ENCODE peak calls at places on chromosomes 2 and 18, in seven cellular contexts. One of them, this sample, is unnamed.

GRCh38 chr2:107358362-107358761 is 468.3 kb upstream of the RGPD4 start:
- DNase-seq in psoas muscle: no peak
- DNase-seq in H1: no peak
- DNase-seq in GM20000: no peak
- DNase-seq in lower leg skin: no peak
- DNase-seq in neural progenitor cell: no peak
- DNase-seq in astrocyte: no peak
- DNase-seq in this sample: no peak

GRCh38 chr2:197813093-197813787 is 8.8 kb downstream of the PLCL1 start:
- DNase-seq in psoas muscle: no peak
- DNase-seq in H1: no peak
- DNase-seq in GM20000: peak
- DNase-seq in lower leg skin: no peak
- DNase-seq in neural progenitor cell: no peak
- DNase-seq in astrocyte: peak
- DNase-seq in this sample: no peak

GRCh38 chr2:66109419-66109818 is 325.5 kb upstream of the MEIS1 start:
- DNase-seq in psoas muscle: no peak
- DNase-seq in H1: no peak
- DNase-seq in GM20000: no peak
- DNase-seq in lower leg skin: no peak
- DNase-seq in neural progenitor cell: no peak
- DNase-seq in astrocyte: no peak
- DNase-seq in this sample: no peak

GRCh38 chr2:22110244-22110651 is 986.5 kb downstream of the TDRD15 start:
- DNase-seq in psoas muscle: no peak
- DNase-seq in H1: no peak
- DNase-seq in GM20000: no peak
- DNase-seq in lower leg skin: no peak
- DNase-seq in neural progenitor cell: peak
- DNase-seq in astrocyte: no peak
- DNase-seq in this sample: no peak

GRCh38 chr2:205965707-205966106 is 120.3 kb downstream of the INO80D start:
- DNase-seq in psoas muscle: no peak
- DNase-seq in H1: no peak
- DNase-seq in GM20000: no peak
- DNase-seq in lower leg skin: no peak
- DNase-seq in neural progenitor cell: no peak
- DNase-seq in astrocyte: no peak
- DNase-seq in this sample: no peak

GRCh38 chr2:108640731-108641130 is 78.6 kb upstream of the RANBP2 start:
- DNase-seq in psoas muscle: no peak
- DNase-seq in H1: no peak
- DNase-seq in GM20000: no peak
- DNase-seq in lower leg skin: no peak
- DNase-seq in neural progenitor cell: no peak
- DNase-seq in astrocyte: peak
- DNase-seq in this sample: no peak

GRCh38 chr2:31736695-31737454 is 156.1 kb upstream of the SRD5A2 start:
- DNase-seq in psoas muscle: no peak
- DNase-seq in H1: no peak
- DNase-seq in GM20000: no peak
- DNase-seq in lower leg skin: no peak
- DNase-seq in neural progenitor cell: no peak
- DNase-seq in astrocyte: no peak
- DNase-seq in this sample: no peak

GRCh38 chr2:121489284-121489683 is 41.4 kb upstream of the RNU4ATAC start:
- DNase-seq in psoas muscle: no peak
- DNase-seq in H1: no peak
- DNase-seq in GM20000: no peak
- DNase-seq in lower leg skin: no peak
- DNase-seq in neural progenitor cell: no peak
- DNase-seq in astrocyte: peak
- DNase-seq in this sample: no peak

GRCh38 chr2:100451734-100452133 is 18.5 kb upstream of the NMS start:
- DNase-seq in psoas muscle: no peak
- DNase-seq in H1: no peak
- DNase-seq in GM20000: no peak
- DNase-seq in lower leg skin: no peak
- DNase-seq in neural progenitor cell: no peak
- DNase-seq in astrocyte: no peak
- DNase-seq in this sample: no peak

DNA sequence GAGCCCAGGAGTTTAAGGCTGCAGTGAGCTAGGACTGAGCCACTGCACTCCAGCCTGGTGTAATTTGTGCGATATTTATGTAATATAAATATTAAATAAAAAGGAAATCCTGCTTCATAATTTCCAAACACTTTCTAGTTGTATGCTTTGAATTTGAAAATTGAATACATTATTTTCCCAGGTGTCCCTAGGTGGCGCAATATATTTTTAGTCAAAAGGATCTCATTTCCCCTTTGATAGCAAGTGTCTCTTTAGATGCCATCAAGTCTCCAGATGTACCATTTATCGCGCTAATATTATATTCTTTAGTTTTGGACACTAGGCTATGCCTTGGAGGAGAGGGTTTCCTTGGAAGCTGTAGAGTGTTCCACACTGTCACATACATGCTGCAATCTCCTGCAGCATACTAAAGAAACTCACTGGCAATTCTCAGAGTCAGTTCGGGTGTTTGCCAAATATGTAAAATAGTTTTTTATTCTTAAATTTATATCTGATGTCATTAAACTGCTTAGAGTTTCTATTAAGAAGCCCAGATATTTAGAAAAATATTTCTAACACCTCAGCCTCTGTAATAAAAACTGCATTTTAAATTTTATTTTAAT is 5.6 kb upstream of the WDR7 start:
- DNase-seq in psoas muscle: no peak
- DNase-seq in H1: no peak
- DNase-seq in GM20000: peak
- DNase-seq in lower leg skin: no peak
- DNase-seq in neural progenitor cell: peak
- DNase-seq in astrocyte: no peak
- DNase-seq in this sample: no peak
- TF ChIP-seq CTCF in psoas muscle: peak
- TF ChIP-seq CTCF in H1: no peak
- TF ChIP-seq CTCF in GM20000: peak
- TF ChIP-seq CTCF in lower leg skin: no peak
- TF ChIP-seq CTCF in neural progenitor cell: peak
- TF ChIP-seq CTCF in astrocyte: peak
- TF ChIP-seq CTCF in this sample: peak

GRCh38 chr2:26838121-26838906 is 9.6 kb upstream of the DPYSL5 start:
- DNase-seq in psoas muscle: no peak
- DNase-seq in H1: no peak
- DNase-seq in GM20000: no peak
- DNase-seq in lower leg skin: no peak
- DNase-seq in neural progenitor cell: peak
- DNase-seq in astrocyte: peak
- DNase-seq in this sample: no peak
- TF ChIP-seq CTCF in psoas muscle: no peak
- TF ChIP-seq CTCF in H1: no peak
- TF ChIP-seq CTCF in GM20000: no peak
- TF ChIP-seq CTCF in lower leg skin: no peak
- TF ChIP-seq CTCF in neural progenitor cell: no peak
- TF ChIP-seq CTCF in astrocyte: no peak
- TF ChIP-seq CTCF in this sample: peak

DNA sequence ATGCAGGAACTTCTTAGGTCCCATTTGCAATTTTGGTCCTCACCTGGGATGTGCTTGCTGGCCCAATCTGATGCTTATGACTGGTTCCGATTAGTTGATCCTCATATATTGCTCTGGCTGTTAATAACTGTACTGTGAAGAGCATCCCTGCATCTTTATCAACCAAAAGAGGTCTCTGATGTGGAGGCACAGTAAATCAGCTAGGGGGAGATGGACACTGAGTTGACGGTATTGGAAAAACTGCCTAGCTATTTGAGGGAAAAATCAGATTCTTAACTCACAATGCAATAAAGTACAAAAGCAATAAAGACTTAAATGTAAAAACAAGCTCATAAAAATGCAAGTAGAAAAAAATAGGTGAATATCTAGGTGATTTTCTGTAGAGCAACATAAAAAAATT is 188.0 kb upstream of the TCF4 start:
- DNase-seq in psoas muscle: no peak
- DNase-seq in H1: no peak
- DNase-seq in GM20000: no peak
- DNase-seq in lower leg skin: no peak
- DNase-seq in neural progenitor cell: no peak
- DNase-seq in astrocyte: no peak
- DNase-seq in this sample: no peak
- TF ChIP-seq CTCF in psoas muscle: no peak
- TF ChIP-seq CTCF in H1: no peak
- TF ChIP-seq CTCF in GM20000: no peak
- TF ChIP-seq CTCF in lower leg skin: no peak
- TF ChIP-seq CTCF in neural progenitor cell: peak
- TF ChIP-seq CTCF in astrocyte: no peak
- TF ChIP-seq CTCF in this sample: no peak

GRCh38 chr18:74228312-74228711 is 63.5 kb downstream of the CYB5A start:
- DNase-seq in psoas muscle: no peak
- DNase-seq in H1: no peak
- DNase-seq in GM20000: no peak
- DNase-seq in lower leg skin: no peak
- DNase-seq in neural progenitor cell: no peak
- DNase-seq in astrocyte: no peak
- DNase-seq in this sample: no peak

GRCh38 chr18:74229005-74229404 is 62.8 kb downstream of the CYB5A start:
- DNase-seq in psoas muscle: no peak
- DNase-seq in H1: no peak
- DNase-seq in GM20000: no peak
- DNase-seq in lower leg skin: no peak
- DNase-seq in neural progenitor cell: no peak
- DNase-seq in astrocyte: no peak
- DNase-seq in this sample: no peak

GRCh38 chr18:74233933-74234325 is 57.8 kb downstream of the CYB5A start:
- DNase-seq in psoas muscle: no peak
- DNase-seq in H1: no peak
- DNase-seq in GM20000: no peak
- DNase-seq in lower leg skin: no peak
- DNase-seq in neural progenitor cell: no peak
- DNase-seq in astrocyte: no peak
- DNase-seq in this sample: no peak

GRCh38 chr18:74229891-74230290 is 61.9 kb downstream of the CYB5A start:
- DNase-seq in psoas muscle: no peak
- DNase-seq in H1: no peak
- DNase-seq in GM20000: no peak
- DNase-seq in lower leg skin: no peak
- DNase-seq in neural progenitor cell: no peak
- DNase-seq in astrocyte: no peak
- DNase-seq in this sample: no peak

GRCh38 chr18:74230922-74231714 is 60.6 kb downstream of the CYB5A start:
- DNase-seq in psoas muscle: no peak
- DNase-seq in H1: no peak
- DNase-seq in GM20000: no peak
- DNase-seq in lower leg skin: no peak
- DNase-seq in neural progenitor cell: no peak
- DNase-seq in astrocyte: no peak
- DNase-seq in this sample: no peak
- TF ChIP-seq CTCF in psoas muscle: no peak
- TF ChIP-seq CTCF in H1: no peak
- TF ChIP-seq CTCF in GM20000: no peak
- TF ChIP-seq CTCF in lower leg skin: no peak
- TF ChIP-seq CTCF in neural progenitor cell: no peak
- TF ChIP-seq CTCF in astrocyte: no peak
- TF ChIP-seq CTCF in this sample: no peak

GRCh38 chr2:158755738-158756137 is 39.4 kb upstream of the DAPL1 start:
- DNase-seq in psoas muscle: no peak
- DNase-seq in H1: peak
- DNase-seq in GM20000: no peak
- DNase-seq in lower leg skin: no peak
- DNase-seq in neural progenitor cell: peak
- DNase-seq in astrocyte: no peak
- DNase-seq in this sample: peak
- TF ChIP-seq CTCF in psoas muscle: no peak
- TF ChIP-seq CTCF in H1: peak
- TF ChIP-seq CTCF in GM20000: no peak
- TF ChIP-seq CTCF in lower leg skin: no peak
- TF ChIP-seq CTCF in neural progenitor cell: peak
- TF ChIP-seq CTCF in astrocyte: peak
- TF ChIP-seq CTCF in this sample: no peak

DNA sequence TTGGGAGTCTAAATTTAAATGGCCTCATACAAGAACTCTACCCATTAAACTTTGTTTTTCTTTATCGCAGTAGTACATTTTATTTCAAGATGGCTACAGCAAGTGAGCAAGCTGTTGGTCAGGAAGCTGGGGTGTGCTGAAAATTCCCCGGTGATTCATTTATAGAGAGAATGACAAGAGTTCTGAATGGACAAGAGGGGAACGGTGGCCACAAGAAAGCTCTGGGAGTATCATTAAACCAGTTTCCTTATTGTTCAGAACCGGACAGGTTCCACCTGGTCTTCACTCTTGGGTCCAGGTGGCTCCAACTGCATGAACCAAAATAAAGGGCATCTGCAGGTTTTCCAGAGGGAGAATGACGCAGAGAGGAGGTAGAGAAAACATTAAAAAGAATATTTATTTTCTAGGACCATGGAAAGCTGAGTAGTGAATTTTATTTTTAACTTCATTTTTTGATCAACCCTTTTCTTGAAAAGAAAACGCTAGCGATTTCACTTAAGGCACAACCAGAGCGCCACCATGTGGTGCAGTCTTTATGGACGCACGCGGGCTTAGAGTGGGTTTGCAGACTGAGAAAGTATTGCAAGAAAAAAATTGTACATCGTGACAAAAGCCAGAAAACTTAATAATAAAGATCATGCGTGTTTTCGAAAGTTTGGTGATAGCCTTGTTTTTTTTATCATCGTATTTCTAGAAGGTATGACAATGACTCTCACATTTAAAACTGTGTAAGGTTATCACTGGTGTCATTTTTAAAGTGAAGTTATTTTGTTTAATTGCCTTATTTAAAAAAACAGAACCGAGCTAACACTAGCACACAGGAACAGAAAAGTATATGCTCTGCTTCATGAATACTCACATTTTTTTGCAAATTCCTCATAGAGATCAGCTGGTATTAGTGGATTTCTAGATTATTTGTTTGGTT is 97.9 kb upstream of the NOL4 start:
- DNase-seq in psoas muscle: peak
- DNase-seq in H1: peak
- DNase-seq in GM20000: peak
- DNase-seq in lower leg skin: no peak
- DNase-seq in neural progenitor cell: peak
- DNase-seq in astrocyte: peak
- DNase-seq in this sample: peak
- TF ChIP-seq CTCF in psoas muscle: peak
- TF ChIP-seq CTCF in H1: peak
- TF ChIP-seq CTCF in GM20000: peak
- TF ChIP-seq CTCF in lower leg skin: no peak
- TF ChIP-seq CTCF in neural progenitor cell: peak
- TF ChIP-seq CTCF in astrocyte: peak
- TF ChIP-seq CTCF in this sample: peak

GRCh38 chr2:144449028-144449406 is 70.9 kb downstream of the ZEB2 start:
- DNase-seq in psoas muscle: peak
- DNase-seq in H1: peak
- DNase-seq in GM20000: peak
- DNase-seq in lower leg skin: no peak
- DNase-seq in neural progenitor cell: no peak
- DNase-seq in astrocyte: no peak
- DNase-seq in this sample: peak
- TF ChIP-seq CTCF in psoas muscle: peak
- TF ChIP-seq CTCF in H1: peak
- TF ChIP-seq CTCF in GM20000: no peak
- TF ChIP-seq CTCF in lower leg skin: no peak
- TF ChIP-seq CTCF in neural progenitor cell: peak
- TF ChIP-seq CTCF in astrocyte: no peak
- TF ChIP-seq CTCF in this sample: no peak

This sample was measured in activated CD8-positive, alpha-beta T cell treated with anti-CD3 and anti-CD28 coated beads for 36 hours.